ENCODE peak calls at places on chromosomes 2 and 18, in four cellular contexts. Y is SK-N-SH, R is A549, H is IMR-90. O is an unnamed sample.

GRCh38 chr2:20450201-20451108 is 3.6 kb downstream of the RHOB start:
- DNase-seq in H (peak), Y (peak), R (no peak), O (no peak)

GRCh38 chr2:27990030-27990590 is 99.6 kb downstream of the BABAM2 start:
- DNase-seq in Y (no peak), R (no peak), H (peak), O (no peak)

GRCh38 chr2:15620857-15621471 is 29.3 kb downstream of the DDX1 start:
- DNase-seq in Y (no peak), R (no peak), H (no peak), O (no peak)

GRCh38 chr2:228875152-228875875 is 395.8 kb downstream of the PID1 start:
- DNase-seq in H (no peak), Y (no peak), R (no peak), O (no peak)

GRCh38 chr2:172702451-172702850 is 33.2 kb upstream of the RAPGEF4 start:
- DNase-seq in Y (no peak), R (no peak), H (no peak), O (no peak)

GRCh38 chr2:61732787-61733186 is 121.1 kb downstream of the FAM161A start:
- DNase-seq in Y (no peak), H (no peak), R (no peak), O (no peak)

GRCh38 chr2:126359494-126359893 is 296.5 kb upstream of the GYPC start:
- DNase-seq in Y (no peak), H (peak), R (no peak), O (peak)

GRCh38 chr2:96549466-96549785 is 12.9 kb downstream of the ARID5A start:
- DNase-seq in R (no peak), H (no peak), Y (no peak), O (no peak)

GRCh38 chr18:23573948-23574431 is 12.3 kb downstream of the NPC1 start:
- DNase-seq in Y (no peak), R (no peak), H (peak), O (peak)

GRCh38 chr2:150598383-150598782 is 110.9 kb upstream of the RND3 start:
- DNase-seq in R (no peak), H (no peak), Y (no peak), O (no peak)

GRCh38 chr2:120525056-120526046 is 179.4 kb downstream of the INHBB start:
- DNase-seq in Y (peak), H (no peak), R (no peak), O (no peak)

GRCh38 chr18:35592298-35592697 is 10.8 kb downstream of the GALNT1 start:
- DNase-seq in R (no peak), H (no peak), Y (no peak), O (no peak)

GRCh38 chr2:191462370-191462769 is 215.6 kb upstream of the NABP1 start:
- DNase-seq in H (no peak), Y (no peak), R (no peak), O (no peak)

GRCh38 chr2:230684222-230685164 is 28.1 kb upstream of the CAB39 start:
- DNase-seq in H (peak), Y (no peak), R (peak), O (no peak)

GRCh38 chr2:20604401-20604911 is 46.4 kb downstream of the HS1BP3 start:
- DNase-seq in H (no peak), R (no peak), Y (no peak), O (no peak)

GRCh38 chr2:159828736-159829135 is 30.7 kb upstream of the CD302 start:
- DNase-seq in H (no peak), Y (no peak), R (no peak), O (no peak)

GRCh38 chr18:63148449-63149199 is 170.9 kb downstream of the BCL2 start:
- DNase-seq in Y (no peak), R (no peak), H (peak), O (no peak)

GRCh38 chr2:8413589-8414135 is 268.2 kb upstream of the ID2 start:
- DNase-seq in H (peak), R (no peak), Y (no peak), O (no peak)

GRCh38 chr2:40103590-40103989 is 324.5 kb upstream of the THUMPD2 start:
- DNase-seq in Y (no peak), H (peak), R (no peak), O (no peak)

GRCh38 chr2:119419065-119419464 is 12.6 kb upstream of the TMEM37 start:
- DNase-seq in R (no peak), H (no peak), Y (no peak), O (no peak)

GRCh38 chr18:3104190-3105054 is 91.5 kb upstream of the LPIN2 start:
- DNase-seq in H (peak), R (no peak), Y (no peak), O (no peak)

GRCh38 chr2:165245081-165245480 is 5.9 kb downstream of the SCN2A start:
- DNase-seq in H (no peak), Y (no peak), R (no peak), O (no peak)

GRCh38 chr2:17879913-17880274 is 1.4 kb downstream of the KCNS3 start:
- DNase-seq in H (no peak), R (no peak), Y (no peak), O (no peak)

GRCh38 chr2:142495141-142495540 is 364.3 kb upstream of the LRP1B start:
- DNase-seq in H (no peak), Y (no peak), R (no peak), O (no peak)

GRCh38 chr18:34738173-34738894 is 28.2 kb downstream of the DTNA start:
- DNase-seq in Y (no peak), H (no peak), R (no peak), O (no peak)

GRCh38 chr2:210626849-210627248 is 70.5 kb downstream of the CPS1 start:
- DNase-seq in Y (no peak), R (no peak), H (peak), O (no peak)

GRCh38 chr2:101175991-101176390 is 24.8 kb upstream of the TBC1D8 start:
- DNase-seq in R (no peak), H (no peak), Y (no peak), O (no peak)

GRCh38 chr18:76347341-76347740 is 147.7 kb downstream of the ZNF516 start:
- DNase-seq in Y (no peak), H (no peak), R (no peak), O (no peak)

GRCh38 chr18:32287249-32287648 is 97.4 kb downstream of the MEP1B start:
- DNase-seq in R (no peak), Y (no peak), H (no peak), O (no peak)

GRCh38 chr18:50022985-50023384 is 172.0 kb downstream of the MYO5B start:
- DNase-seq in Y (no peak), H (no peak), R (no peak), O (no peak)

GRCh38 chr2:232984451-232985207 is 28.4 kb downstream of the NGEF start:
- DNase-seq in R (no peak), H (no peak), Y (no peak), O (no peak)

GRCh38 chr2:73301636-73302035 is 8.3 kb upstream of the EGR4 start:
- DNase-seq in H (no peak), R (no peak), Y (no peak), O (no peak)

GRCh38 chr2:238409341-238410200 is 17.2 kb upstream of the ASB1 start:
- DNase-seq in R (no peak), Y (no peak), H (no peak), O (no peak)

GRCh38 chr18:76115580-76115979 is 379.5 kb downstream of the ZNF516 start:
- DNase-seq in R (no peak), H (no peak), Y (no peak), O (no peak)

GRCh38 chr2:9187620-9188214 is 18.9 kb upstream of the ASAP2 start:
- DNase-seq in R (no peak), H (peak), Y (no peak), O (no peak)

GRCh38 chr2:30252723-30253688 is 21.7 kb downstream of the LBH start:
- DNase-seq in Y (no peak), R (peak), H (peak), O (peak)
- TF ChIP-seq RCOR1 in Y (no peak), R (no peak), H (peak), O (peak)

GRCh38 chr2:221124542-221125235 is 447.4 kb downstream of the EPHA4 start:
- DNase-seq in Y (no peak), H (no peak), R (no peak), O (no peak)
- TF ChIP-seq RCOR1 in Y (no peak), H (no peak), R (no peak), O (no peak)

GRCh38 chr2:109659356-109660045 is 45.3 kb downstream of the SOWAHC start:
- DNase-seq in Y (no peak), H (no peak), R (no peak), O (no peak)
- TF ChIP-seq RCOR1 in Y (no peak), H (no peak), R (no peak), O (no peak)

DNA sequence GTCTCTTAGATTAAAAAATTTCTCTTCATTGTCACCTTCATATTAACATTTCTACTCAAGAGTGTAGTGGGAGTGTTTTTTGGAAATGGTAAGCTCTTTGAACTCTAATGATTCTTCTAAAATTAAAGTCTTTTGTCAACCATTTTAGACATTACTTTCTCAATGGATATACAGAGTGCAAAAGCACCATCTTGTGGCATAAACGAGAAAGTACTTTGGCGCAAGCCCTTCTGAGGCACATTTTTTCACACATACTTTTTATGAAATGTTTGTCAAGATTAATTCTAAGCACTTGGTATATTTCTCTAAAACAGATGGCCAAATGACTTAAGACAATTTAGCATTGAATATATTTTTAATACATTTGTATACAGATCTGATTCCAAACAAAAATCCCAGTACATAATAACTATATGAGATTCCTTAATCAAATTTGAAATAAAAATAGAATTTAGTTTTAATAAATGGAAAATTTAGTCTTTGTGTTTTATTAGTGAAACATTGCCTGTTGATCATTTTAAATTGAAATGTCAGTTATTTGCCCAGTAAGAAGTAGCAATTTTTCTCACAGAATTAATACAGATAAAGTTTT is 63.3 kb upstream of the GALNT5 start:
- DNase-seq in R (peak), Y (peak), H (peak), O (peak)
- TF ChIP-seq RCOR1 in R (no peak), Y (no peak), H (no peak), O (no peak)

GRCh38 chr2:207229161-207229560 is 63.4 kb upstream of the KLF7 start:
- DNase-seq in Y (no peak), H (no peak), R (no peak), O (no peak)
- TF ChIP-seq RCOR1 in Y (no peak), H (no peak), R (no peak), O (no peak)